ENCODE peak calls at places on chromosomes 7 and 10, in seven cellular contexts. One of them, this sample, is unnamed.

GRCh38 chr10:66292456-66292855 is 633.4 kb upstream of the LRRTM3 start:
- DNase-seq in GM12892: no peak
- DNase-seq in naive B cell: no peak
- DNase-seq in activated T-cell treated with anti-CD3 and anti-CD28 coated beads for 1 hour: no peak
- DNase-seq in Calu3: no peak
- DNase-seq in amniotic stem cell: no peak
- DNase-seq in neuronal stem cell: no peak
- DNase-seq in this sample: no peak

GRCh38 chr10:11560076-11560709 is 51.3 kb downstream of the USP6NL start:
- DNase-seq in activated T-cell treated with anti-CD3 and anti-CD28 coated beads for 1 hour: no peak
- DNase-seq in naive B cell: peak
- DNase-seq in Calu3: no peak
- DNase-seq in neuronal stem cell: no peak
- DNase-seq in amniotic stem cell: no peak
- DNase-seq in GM12892: no peak
- DNase-seq in this sample: no peak

GRCh38 chr7:106829496-106829895 is 35.6 kb upstream of the PIK3CG start:
- DNase-seq in neuronal stem cell: no peak
- DNase-seq in activated T-cell treated with anti-CD3 and anti-CD28 coated beads for 1 hour: no peak
- DNase-seq in GM12892: no peak
- DNase-seq in naive B cell: no peak
- DNase-seq in Calu3: no peak
- DNase-seq in amniotic stem cell: no peak
- DNase-seq in this sample: no peak

GRCh38 chr7:3461923-3462322 is 160.9 kb downstream of the SDK1 start:
- DNase-seq in activated T-cell treated with anti-CD3 and anti-CD28 coated beads for 1 hour: peak
- DNase-seq in GM12892: no peak
- DNase-seq in naive B cell: no peak
- DNase-seq in neuronal stem cell: no peak
- DNase-seq in amniotic stem cell: no peak
- DNase-seq in Calu3: no peak
- DNase-seq in this sample: no peak

GRCh38 chr7:146665023-146665422 is 548.4 kb downstream of the CNTNAP2 start:
- DNase-seq in naive B cell: no peak
- DNase-seq in amniotic stem cell: no peak
- DNase-seq in activated T-cell treated with anti-CD3 and anti-CD28 coated beads for 1 hour: no peak
- DNase-seq in Calu3: no peak
- DNase-seq in GM12892: no peak
- DNase-seq in neuronal stem cell: no peak
- DNase-seq in this sample: no peak

GRCh38 chr10:77622822-77623410 is 14.7 kb downstream of the KCNMA1 start:
- DNase-seq in neuronal stem cell: no peak
- DNase-seq in naive B cell: peak
- DNase-seq in GM12892: no peak
- DNase-seq in Calu3: no peak
- DNase-seq in activated T-cell treated with anti-CD3 and anti-CD28 coated beads for 1 hour: no peak
- DNase-seq in amniotic stem cell: no peak
- DNase-seq in this sample: no peak

GRCh38 chr10:24706479-24707118 is 17.1 kb downstream of the ARHGAP21 start:
- DNase-seq in neuronal stem cell: no peak
- DNase-seq in GM12892: no peak
- DNase-seq in Calu3: peak
- DNase-seq in naive B cell: no peak
- DNase-seq in activated T-cell treated with anti-CD3 and anti-CD28 coated beads for 1 hour: peak
- DNase-seq in amniotic stem cell: peak
- DNase-seq in this sample: peak

GRCh38 chr7:12475362-12476063 is 71.8 kb upstream of the VWDE start:
- DNase-seq in GM12892: no peak
- DNase-seq in neuronal stem cell: peak
- DNase-seq in activated T-cell treated with anti-CD3 and anti-CD28 coated beads for 1 hour: no peak
- DNase-seq in Calu3: no peak
- DNase-seq in naive B cell: no peak
- DNase-seq in amniotic stem cell: peak
- DNase-seq in this sample: peak

GRCh38 chr7:33719059-33719581 is 186.2 kb upstream of the BMPER start:
- DNase-seq in Calu3: no peak
- DNase-seq in GM12892: no peak
- DNase-seq in neuronal stem cell: no peak
- DNase-seq in activated T-cell treated with anti-CD3 and anti-CD28 coated beads for 1 hour: no peak
- DNase-seq in naive B cell: no peak
- DNase-seq in amniotic stem cell: no peak
- DNase-seq in this sample: no peak

GRCh38 chr7:85737426-85737825 is 550.6 kb upstream of the SEMA3D start:
- DNase-seq in amniotic stem cell: no peak
- DNase-seq in GM12892: no peak
- DNase-seq in activated T-cell treated with anti-CD3 and anti-CD28 coated beads for 1 hour: no peak
- DNase-seq in naive B cell: no peak
- DNase-seq in neuronal stem cell: no peak
- DNase-seq in Calu3: no peak
- DNase-seq in this sample: no peak

GRCh38 chr10:123134915-123135414 is 805 bp upstream of the HMX3 start:
- DNase-seq in GM12892: no peak
- DNase-seq in neuronal stem cell: no peak
- DNase-seq in amniotic stem cell: no peak
- DNase-seq in Calu3: no peak
- DNase-seq in naive B cell: no peak
- DNase-seq in activated T-cell treated with anti-CD3 and anti-CD28 coated beads for 1 hour: no peak
- DNase-seq in this sample: no peak

GRCh38 chr10:27745719-27746363 is at the start of gene MKX:
- DNase-seq in amniotic stem cell: peak
- DNase-seq in neuronal stem cell: peak
- DNase-seq in GM12892: no peak
- DNase-seq in activated T-cell treated with anti-CD3 and anti-CD28 coated beads for 1 hour: no peak
- DNase-seq in Calu3: peak
- DNase-seq in naive B cell: no peak
- DNase-seq in this sample: no peak

GRCh38 chr7:43302773-43303172 is 190.3 kb downstream of the HECW1 start:
- DNase-seq in Calu3: no peak
- DNase-seq in naive B cell: no peak
- DNase-seq in activated T-cell treated with anti-CD3 and anti-CD28 coated beads for 1 hour: no peak
- DNase-seq in amniotic stem cell: no peak
- DNase-seq in neuronal stem cell: no peak
- DNase-seq in GM12892: no peak
- DNase-seq in this sample: no peak

GRCh38 chr10:119543814-119544642 is 1.5 kb upstream of the RGS10 start:
- DNase-seq in neuronal stem cell: peak
- DNase-seq in naive B cell: no peak
- DNase-seq in Calu3: no peak
- DNase-seq in amniotic stem cell: no peak
- DNase-seq in activated T-cell treated with anti-CD3 and anti-CD28 coated beads for 1 hour: no peak
- DNase-seq in GM12892: no peak
- DNase-seq in this sample: no peak

GRCh38 chr10:124030711-124031110 is 62.7 kb downstream of the CHST15 start:
- DNase-seq in GM12892: no peak
- DNase-seq in Calu3: no peak
- DNase-seq in naive B cell: no peak
- DNase-seq in neuronal stem cell: no peak
- DNase-seq in activated T-cell treated with anti-CD3 and anti-CD28 coated beads for 1 hour: no peak
- DNase-seq in amniotic stem cell: no peak
- DNase-seq in this sample: no peak

GRCh38 chr10:6787684-6788083 is 207.6 kb upstream of the PRKCQ start:
- DNase-seq in naive B cell: no peak
- DNase-seq in GM12892: no peak
- DNase-seq in activated T-cell treated with anti-CD3 and anti-CD28 coated beads for 1 hour: no peak
- DNase-seq in amniotic stem cell: no peak
- DNase-seq in Calu3: no peak
- DNase-seq in neuronal stem cell: no peak
- DNase-seq in this sample: no peak

GRCh38 chr10:51272580-51272979 is 198.3 kb downstream of the PRKG1 start:
- DNase-seq in amniotic stem cell: no peak
- DNase-seq in Calu3: no peak
- DNase-seq in activated T-cell treated with anti-CD3 and anti-CD28 coated beads for 1 hour: no peak
- DNase-seq in neuronal stem cell: no peak
- DNase-seq in GM12892: no peak
- DNase-seq in naive B cell: no peak
- DNase-seq in this sample: no peak

GRCh38 chr7:24576171-24577052 is 3.2 kb downstream of the PALS2 start:
- DNase-seq in GM12892: no peak
- DNase-seq in neuronal stem cell: peak
- DNase-seq in naive B cell: peak
- DNase-seq in activated T-cell treated with anti-CD3 and anti-CD28 coated beads for 1 hour: no peak
- DNase-seq in amniotic stem cell: peak
- DNase-seq in Calu3: peak
- DNase-seq in this sample: peak

GRCh38 chr10:7891634-7892033 is 73.3 kb downstream of the TAF3 start:
- DNase-seq in naive B cell: no peak
- DNase-seq in activated T-cell treated with anti-CD3 and anti-CD28 coated beads for 1 hour: no peak
- DNase-seq in amniotic stem cell: no peak
- DNase-seq in neuronal stem cell: no peak
- DNase-seq in GM12892: no peak
- DNase-seq in Calu3: no peak
- DNase-seq in this sample: no peak

GRCh38 chr7:34277801-34278195 is 372.5 kb downstream of the BMPER start:
- DNase-seq in neuronal stem cell: no peak
- DNase-seq in naive B cell: no peak
- DNase-seq in GM12892: no peak
- DNase-seq in activated T-cell treated with anti-CD3 and anti-CD28 coated beads for 1 hour: no peak
- DNase-seq in Calu3: no peak
- DNase-seq in amniotic stem cell: no peak
- DNase-seq in this sample: no peak

GRCh38 chr10:95907454-95908253 is at the start of gene CC2D2B:
- DNase-seq in neuronal stem cell: peak
- DNase-seq in naive B cell: peak
- DNase-seq in Calu3: peak
- DNase-seq in GM12892: peak
- DNase-seq in amniotic stem cell: peak
- DNase-seq in activated T-cell treated with anti-CD3 and anti-CD28 coated beads for 1 hour: peak
- DNase-seq in this sample: peak

GRCh38 chr7:36690514-36691187 is 33.6 kb downstream of the AOAH start:
- DNase-seq in amniotic stem cell: no peak
- DNase-seq in Calu3: no peak
- DNase-seq in naive B cell: no peak
- DNase-seq in activated T-cell treated with anti-CD3 and anti-CD28 coated beads for 1 hour: no peak
- DNase-seq in GM12892: no peak
- DNase-seq in neuronal stem cell: no peak
- DNase-seq in this sample: no peak